ENCODE peak calls at places on chromosome 17, in ten cellular contexts. Q is mesenchymal stem cell; A is heart left ventricle; U is H7; F is CD8-positive, alpha-beta memory T cell; I is iPS DF 6.9; X is MM.1S; L is neural progenitor cell; T is tibial artery; B is CD8-positive, alpha-beta T cell. D is an unnamed sample.

GRCh38 chr17:12089809-12090384 is 69.2 kb downstream of the MAP2K4 start:
- DNase-seq in Q (peak; percentile 66), A (no peak), U (no peak), F (no peak), I (no peak), X (no peak), L (no peak), T (no peak), B (no peak), D (no peak)

GRCh38 chr17:29624586-29624985 is 1.9 kb upstream of the CORO6 start:
- DNase-seq in Q (no peak), A (no peak), U (no peak), F (no peak), I (no peak), X (no peak), L (no peak), T (no peak), B (no peak), D (peak; percentile 82)

GRCh38 chr17:50273654-50274040 is 619 bp upstream of the TMEM92 start:
- DNase-seq in Q (no peak), A (no peak), U (no peak), F (no peak), I (no peak), X (no peak), L (no peak), T (no peak), B (no peak), D (no peak)

GRCh38 chr17:83186226-83186625 is 106.8 kb downstream of the METRNL start:
- DNase-seq in Q (no peak), A (no peak), U (no peak), F (no peak), I (no peak), X (no peak), L (peak; percentile 32), T (no peak), B (no peak), D (no peak)

GRCh38 chr17:54937426-54937825 is 31.0 kb downstream of the COX11 start:
- DNase-seq in Q (no peak), A (no peak), U (no peak), F (no peak), I (no peak), X (no peak), L (no peak), T (no peak), B (no peak), D (no peak)

GRCh38 chr17:74796211-74796610 is 20.1 kb upstream of the NAT9 start:
- DNase-seq in Q (no peak), A (no peak), U (no peak), F (no peak), I (no peak), X (no peak), L (no peak), T (no peak), B (no peak), D (no peak)

GRCh38 chr17:83096401-83097220 is 17.2 kb downstream of the METRNL start:
- DNase-seq in Q (no peak), A (no peak), U (peak; percentile 81), F (no peak), I (no peak), X (no peak), L (no peak), T (no peak), B (no peak), D (no peak)

GRCh38 chr17:3894927-3895343 is 2.1 kb upstream of the CAMKK1 start:
- DNase-seq in Q (peak; percentile 69), A (peak; percentile 61), U (no peak), F (no peak), I (no peak), X (no peak), L (no peak), T (no peak), B (no peak), D (no peak)

GRCh38 chr17:34171245-34171818 is 83.8 kb upstream of the CCL2 start:
- DNase-seq in Q (peak; percentile 48), A (peak; percentile 52), U (peak; percentile 48), F (peak; percentile 21), I (peak; percentile 71), X (peak; percentile 73), L (peak; percentile 57), T (peak; percentile 75), B (peak; percentile 34), D (peak; percentile 97)

GRCh38 chr17:73474370-73474988 is 162.7 kb upstream of the CDC42EP4 start:
- DNase-seq in Q (peak; percentile 55), A (peak; percentile 92), U (no peak), F (no peak), I (no peak), X (no peak), L (no peak), T (peak; percentile 31), B (no peak), D (no peak)

GRCh38 chr17:29003289-29003688 is 2.5 kb downstream of the SEZ6 start:
- DNase-seq in Q (no peak), A (no peak), U (peak; percentile 59), F (no peak), I (no peak), X (no peak), L (no peak), T (no peak), B (no peak), D (no peak)

GRCh38 chr17:55726440-55726839 is 3.8 kb upstream of the TMEM100 start:
- DNase-seq in Q (peak; percentile 54), A (peak; percentile 76), U (no peak), F (no peak), I (no peak), X (no peak), L (no peak), T (peak; percentile 78), B (no peak), D (no peak)

GRCh38 chr17:82301916-82302497 is 15.4 kb downstream of the CD7 start:
- DNase-seq in Q (no peak), A (no peak), U (peak; percentile 61), F (peak; percentile 70), I (no peak), X (no peak), L (no peak), T (no peak), B (peak; percentile 64), D (peak; percentile 82)

GRCh38 chr17:57195790-57196460 is 60.4 kb upstream of the MSI2 start:
- DNase-seq in Q (no peak), A (no peak), U (no peak), F (no peak), I (no peak), X (no peak), L (no peak), T (no peak), B (no peak), D (no peak)

GRCh38 chr17:27206447-27206846 is 87.5 kb upstream of the WSB1 start:
- DNase-seq in Q (peak; percentile 2), A (no peak), U (no peak), F (no peak), I (no peak), X (no peak), L (no peak), T (no peak), B (no peak), D (peak; percentile 16)

DNA sequence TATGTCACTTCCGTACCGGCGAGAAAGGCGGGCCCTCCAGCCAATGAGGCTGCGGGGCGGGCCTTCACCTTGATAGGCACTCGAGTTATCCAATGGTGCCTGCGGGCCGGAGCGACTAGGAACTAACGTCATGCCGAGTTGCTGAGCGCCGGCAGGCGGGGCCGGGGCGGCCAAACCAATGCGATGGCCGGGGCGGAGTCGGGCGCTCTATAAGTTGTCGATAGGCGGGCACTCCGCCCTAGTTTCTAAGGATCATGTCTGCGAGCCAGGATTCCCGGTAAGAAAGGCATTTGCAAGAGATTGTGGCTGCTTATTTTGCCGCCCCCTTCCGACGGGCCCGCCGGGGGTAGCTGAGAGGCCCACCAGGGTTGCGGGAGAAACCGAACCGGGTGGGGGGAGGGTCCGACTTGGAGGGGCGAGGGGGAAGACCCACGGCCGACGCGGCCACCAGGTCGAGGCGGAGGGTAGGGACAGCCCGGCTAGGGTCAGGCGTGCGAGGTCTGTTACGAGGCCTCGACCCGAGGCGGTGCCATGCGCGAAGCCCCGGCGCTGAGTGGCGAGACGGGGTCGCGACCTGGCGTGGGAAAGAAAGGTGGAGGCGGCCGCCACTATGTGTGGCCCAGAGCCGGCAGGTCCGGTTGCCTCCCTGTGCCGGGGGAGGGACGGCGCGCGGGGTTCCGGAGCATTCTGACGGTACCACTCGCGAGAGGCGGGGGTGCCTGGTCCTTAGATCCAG is 6.7 kb upstream of the CD68 start:
- DNase-seq in Q (peak; percentile 100), A (peak; percentile 99), U (peak; percentile 99), F (peak; percentile 100), I (peak; percentile 97), X (peak; percentile 100), L (peak; percentile 99), T (peak; percentile 100), B (peak; percentile 99), D (peak; percentile 99)
- H3K4me3 ChIP-seq in Q (peak overlapping the region; percentile 100), A (peak overlapping the region; percentile 100), U (peak overlapping the region; percentile 99), F (peak overlapping the region; percentile 98), I (peak overlapping the region; percentile 94), X (peak overlapping the region; percentile 99), L (peak overlapping the region; percentile 86), T (peak overlapping the region; percentile 100), B (peak overlapping the region; percentile 97), D (peak overlapping the region; percentile 91)

GRCh38 chr17:42347606-42348005 is 40.6 kb downstream of the STAT3 start:
- DNase-seq in Q (no peak), A (no peak), U (no peak), F (no peak), I (no peak), X (no peak), L (no peak), T (no peak), B (no peak), D (no peak)
- H3K4me3 ChIP-seq in Q (no peak overlapping the region), A (no peak overlapping the region), U (no peak overlapping the region), F (no peak overlapping the region), I (no peak overlapping the region), X (no peak overlapping the region), L (no peak overlapping the region), T (no peak overlapping the region), B (no peak overlapping the region), D (no peak overlapping the region)

DNA sequence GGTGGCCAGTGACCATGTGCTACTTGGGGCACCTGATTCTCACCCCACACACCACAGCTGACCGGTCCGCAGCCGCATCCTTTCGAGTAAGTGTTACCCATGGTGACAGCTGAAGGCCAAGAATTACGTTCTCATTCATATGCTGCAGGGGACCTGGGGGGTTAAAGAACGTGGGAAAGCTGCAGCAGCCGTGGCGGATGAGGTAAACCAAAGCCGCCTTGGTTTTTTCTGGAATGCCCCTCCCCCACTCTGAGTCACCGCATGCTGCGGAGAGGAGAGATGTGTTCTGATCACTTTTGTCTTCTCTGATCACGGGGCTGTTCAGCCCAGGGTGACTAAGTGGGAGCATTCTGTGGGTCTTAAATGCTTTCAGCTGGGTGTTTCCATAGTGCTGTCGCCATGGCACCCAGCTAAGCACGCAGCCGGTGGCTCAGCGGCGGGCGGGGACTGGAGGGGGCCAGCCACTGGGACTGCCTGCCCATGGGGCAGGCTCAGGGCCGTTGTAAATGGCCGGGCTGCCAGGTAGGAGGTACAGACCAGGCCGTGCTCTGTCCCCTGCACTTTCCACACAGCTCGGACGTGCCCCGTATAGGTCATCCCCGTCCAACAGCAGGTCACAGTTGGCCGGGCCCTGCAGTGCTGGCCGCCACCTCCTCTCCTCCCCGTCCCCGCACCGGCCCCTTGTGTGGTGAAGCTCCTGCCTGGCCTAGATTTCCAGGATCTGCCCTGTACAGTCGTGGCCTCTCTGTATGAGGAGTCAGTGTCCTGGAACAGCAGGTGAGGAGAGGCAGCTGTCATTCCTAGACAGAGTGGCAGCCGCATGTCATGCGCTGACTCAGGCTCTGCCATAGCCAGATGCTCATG is 60.0 kb downstream of the BAIAP2 start:
- DNase-seq in Q (peak; percentile 100), A (peak; percentile 50), U (peak; percentile 92), F (peak; percentile 86), I (no peak), X (no peak), L (peak; percentile 88), T (peak; percentile 84), B (peak; percentile 98), D (peak; percentile 99)
- H3K4me3 ChIP-seq in Q (peak overlapping the region; percentile 2), A (no peak overlapping the region), U (no peak overlapping the region), F (peak overlapping the region; percentile 47), I (no peak overlapping the region), X (no peak overlapping the region), L (no peak overlapping the region), T (peak overlapping the region; percentile 8), B (peak overlapping the region; percentile 28), D (peak overlapping the region; percentile 44)

GRCh38 chr17:78126895-78127239 is 1.7 kb downstream of the TMC6 start:
- DNase-seq in Q (no peak), A (no peak), U (peak; percentile 52), F (no peak), I (no peak), X (no peak), L (no peak), T (no peak), B (no peak), D (no peak)
- H3K4me3 ChIP-seq in Q (no peak overlapping the region), A (peak overlapping the region; percentile 94), U (peak overlapping the region; percentile 75), F (peak overlapping the region; percentile 79), I (no peak overlapping the region), X (peak overlapping the region; percentile 96), L (peak overlapping the region; percentile 81), T (no peak overlapping the region), B (peak overlapping the region; percentile 95), D (peak overlapping the region; percentile 85)